ENCODE peak calls at places on chromosome 21, in eight cellular contexts. One of them, this sample, is unnamed.

GRCh38 chr21:25772680-25773079 is 37.9 kb downstream of the GABPA start:
- DNase-seq in stimulated activated CD8-positive, alpha-beta memory T cell treated with anti-CD3 and anti-CD28 coated beads, Interleukin-4, amount 100 ng/mL, for 24 hours: no peak
- DNase-seq in NCI-H1417: no peak
- DNase-seq in kidney glomerular epithelial cell: no peak
- DNase-seq in SHP77: no peak
- DNase-seq in T47D: peak; percentile 20
- DNase-seq in HTR-8/SVneo: no peak
- DNase-seq in activated T-cell treated with anti-CD3 and anti-CD28 coated beads, Interleukin-2, amount 50 U/mL, for 72 hours: no peak
- DNase-seq in this sample: no peak

GRCh38 chr21:17688912-17689874 is 76.5 kb upstream of the BTG3 start:
- DNase-seq in HTR-8/SVneo: peak; percentile 42
- DNase-seq in NCI-H1417: no peak
- DNase-seq in stimulated activated CD8-positive, alpha-beta memory T cell treated with anti-CD3 and anti-CD28 coated beads, Interleukin-4, amount 100 ng/mL, for 24 hours: peak; percentile 27
- DNase-seq in activated T-cell treated with anti-CD3 and anti-CD28 coated beads, Interleukin-2, amount 50 U/mL, for 72 hours: peak; percentile 37
- DNase-seq in SHP77: no peak
- DNase-seq in kidney glomerular epithelial cell: peak; percentile 14
- DNase-seq in T47D: no peak
- DNase-seq in this sample: peak; percentile 66

GRCh38 chr21:34553199-34553952 is 41.4 kb upstream of the KCNE1 start:
- DNase-seq in kidney glomerular epithelial cell: peak; percentile 12
- DNase-seq in activated T-cell treated with anti-CD3 and anti-CD28 coated beads, Interleukin-2, amount 50 U/mL, for 72 hours: no peak
- DNase-seq in stimulated activated CD8-positive, alpha-beta memory T cell treated with anti-CD3 and anti-CD28 coated beads, Interleukin-4, amount 100 ng/mL, for 24 hours: no peak
- DNase-seq in HTR-8/SVneo: peak; percentile 56
- DNase-seq in SHP77: no peak
- DNase-seq in T47D: no peak
- DNase-seq in NCI-H1417: no peak
- DNase-seq in this sample: no peak

GRCh38 chr21:18545908-18546307 is 142.3 kb upstream of the TMPRSS15 start:
- DNase-seq in NCI-H1417: no peak
- DNase-seq in kidney glomerular epithelial cell: no peak
- DNase-seq in SHP77: no peak
- DNase-seq in T47D: no peak
- DNase-seq in activated T-cell treated with anti-CD3 and anti-CD28 coated beads, Interleukin-2, amount 50 U/mL, for 72 hours: no peak
- DNase-seq in stimulated activated CD8-positive, alpha-beta memory T cell treated with anti-CD3 and anti-CD28 coated beads, Interleukin-4, amount 100 ng/mL, for 24 hours: no peak
- DNase-seq in HTR-8/SVneo: peak; percentile 18
- DNase-seq in this sample: no peak

GRCh38 chr21:20997633-20998455 is at the start of gene NCAM2:
- DNase-seq in SHP77: peak; percentile 84
- DNase-seq in T47D: peak; percentile 92
- DNase-seq in stimulated activated CD8-positive, alpha-beta memory T cell treated with anti-CD3 and anti-CD28 coated beads, Interleukin-4, amount 100 ng/mL, for 24 hours: peak; percentile 47
- DNase-seq in activated T-cell treated with anti-CD3 and anti-CD28 coated beads, Interleukin-2, amount 50 U/mL, for 72 hours: peak; percentile 55
- DNase-seq in HTR-8/SVneo: peak; percentile 38
- DNase-seq in kidney glomerular epithelial cell: no peak
- DNase-seq in NCI-H1417: peak; percentile 41
- DNase-seq in this sample: no peak

GRCh38 chr21:41899431-41900202 is 20.5 kb upstream of the PRDM15 start:
- DNase-seq in T47D: no peak
- DNase-seq in kidney glomerular epithelial cell: no peak
- DNase-seq in activated T-cell treated with anti-CD3 and anti-CD28 coated beads, Interleukin-2, amount 50 U/mL, for 72 hours: peak; percentile 82
- DNase-seq in NCI-H1417: no peak
- DNase-seq in SHP77: no peak
- DNase-seq in HTR-8/SVneo: no peak
- DNase-seq in stimulated activated CD8-positive, alpha-beta memory T cell treated with anti-CD3 and anti-CD28 coated beads, Interleukin-4, amount 100 ng/mL, for 24 hours: peak; percentile 38
- DNase-seq in this sample: no peak

GRCh38 chr21:46475296-46475695 is 16.6 kb downstream of the DIP2A start:
- DNase-seq in SHP77: no peak
- DNase-seq in activated T-cell treated with anti-CD3 and anti-CD28 coated beads, Interleukin-2, amount 50 U/mL, for 72 hours: no peak
- DNase-seq in kidney glomerular epithelial cell: no peak
- DNase-seq in stimulated activated CD8-positive, alpha-beta memory T cell treated with anti-CD3 and anti-CD28 coated beads, Interleukin-4, amount 100 ng/mL, for 24 hours: no peak
- DNase-seq in T47D: no peak
- DNase-seq in NCI-H1417: no peak
- DNase-seq in HTR-8/SVneo: no peak
- DNase-seq in this sample: no peak

GRCh38 chr21:25911730-25912401 is 177.1 kb downstream of the GABPA start:
- DNase-seq in SHP77: peak; percentile 28
- DNase-seq in kidney glomerular epithelial cell: no peak
- DNase-seq in activated T-cell treated with anti-CD3 and anti-CD28 coated beads, Interleukin-2, amount 50 U/mL, for 72 hours: no peak
- DNase-seq in stimulated activated CD8-positive, alpha-beta memory T cell treated with anti-CD3 and anti-CD28 coated beads, Interleukin-4, amount 100 ng/mL, for 24 hours: no peak
- DNase-seq in HTR-8/SVneo: no peak
- DNase-seq in T47D: no peak
- DNase-seq in NCI-H1417: no peak
- DNase-seq in this sample: no peak

GRCh38 chr21:45412909-45413581 is 8.1 kb downstream of the COL18A1 start:
- DNase-seq in stimulated activated CD8-positive, alpha-beta memory T cell treated with anti-CD3 and anti-CD28 coated beads, Interleukin-4, amount 100 ng/mL, for 24 hours: no peak
- DNase-seq in T47D: no peak
- DNase-seq in kidney glomerular epithelial cell: no peak
- DNase-seq in NCI-H1417: no peak
- DNase-seq in SHP77: no peak
- DNase-seq in activated T-cell treated with anti-CD3 and anti-CD28 coated beads, Interleukin-2, amount 50 U/mL, for 72 hours: no peak
- DNase-seq in HTR-8/SVneo: no peak
- DNase-seq in this sample: no peak

GRCh38 chr21:41767606-41768370 is 936 bp upstream of the RIPK4 start:
- DNase-seq in SHP77: peak; percentile 5
- DNase-seq in HTR-8/SVneo: no peak
- DNase-seq in kidney glomerular epithelial cell: peak; percentile 75
- DNase-seq in NCI-H1417: no peak
- DNase-seq in activated T-cell treated with anti-CD3 and anti-CD28 coated beads, Interleukin-2, amount 50 U/mL, for 72 hours: no peak
- DNase-seq in T47D: no peak
- DNase-seq in stimulated activated CD8-positive, alpha-beta memory T cell treated with anti-CD3 and anti-CD28 coated beads, Interleukin-4, amount 100 ng/mL, for 24 hours: no peak
- DNase-seq in this sample: no peak

GRCh38 chr21:33046455-33046854 is 20.7 kb downstream of the OLIG2 start:
- DNase-seq in kidney glomerular epithelial cell: no peak
- DNase-seq in stimulated activated CD8-positive, alpha-beta memory T cell treated with anti-CD3 and anti-CD28 coated beads, Interleukin-4, amount 100 ng/mL, for 24 hours: no peak
- DNase-seq in T47D: no peak
- DNase-seq in NCI-H1417: no peak
- DNase-seq in HTR-8/SVneo: no peak
- DNase-seq in activated T-cell treated with anti-CD3 and anti-CD28 coated beads, Interleukin-2, amount 50 U/mL, for 72 hours: no peak
- DNase-seq in SHP77: no peak
- DNase-seq in this sample: no peak

GRCh38 chr21:33949516-33950424 is 34.2 kb upstream of the ATP5PO start:
- DNase-seq in T47D: no peak
- DNase-seq in NCI-H1417: no peak
- DNase-seq in activated T-cell treated with anti-CD3 and anti-CD28 coated beads, Interleukin-2, amount 50 U/mL, for 72 hours: peak; percentile 78
- DNase-seq in SHP77: no peak
- DNase-seq in stimulated activated CD8-positive, alpha-beta memory T cell treated with anti-CD3 and anti-CD28 coated beads, Interleukin-4, amount 100 ng/mL, for 24 hours: peak; percentile 24
- DNase-seq in kidney glomerular epithelial cell: no peak
- DNase-seq in HTR-8/SVneo: no peak
- DNase-seq in this sample: no peak

GRCh38 chr21:28884976-28885852 is 107.5 kb downstream of the LTN1 start:
- DNase-seq in T47D: peak; percentile 93
- DNase-seq in activated T-cell treated with anti-CD3 and anti-CD28 coated beads, Interleukin-2, amount 50 U/mL, for 72 hours: peak; percentile 92
- DNase-seq in SHP77: peak; percentile 95
- DNase-seq in HTR-8/SVneo: peak; percentile 97
- DNase-seq in kidney glomerular epithelial cell: peak; percentile 94
- DNase-seq in stimulated activated CD8-positive, alpha-beta memory T cell treated with anti-CD3 and anti-CD28 coated beads, Interleukin-4, amount 100 ng/mL, for 24 hours: peak; percentile 87
- DNase-seq in NCI-H1417: peak; percentile 93
- DNase-seq in this sample: peak; percentile 74

GRCh38 chr21:44929799-44930542 is 9.3 kb upstream of the ITGB2 start:
- DNase-seq in stimulated activated CD8-positive, alpha-beta memory T cell treated with anti-CD3 and anti-CD28 coated beads, Interleukin-4, amount 100 ng/mL, for 24 hours: no peak
- DNase-seq in kidney glomerular epithelial cell: no peak
- DNase-seq in HTR-8/SVneo: no peak
- DNase-seq in T47D: no peak
- DNase-seq in SHP77: no peak
- DNase-seq in NCI-H1417: no peak
- DNase-seq in activated T-cell treated with anti-CD3 and anti-CD28 coated beads, Interleukin-2, amount 50 U/mL, for 72 hours: no peak
- DNase-seq in this sample: no peak

GRCh38 chr21:17250651-17251294 is 262.1 kb upstream of the CXADR start:
- DNase-seq in SHP77: no peak
- DNase-seq in activated T-cell treated with anti-CD3 and anti-CD28 coated beads, Interleukin-2, amount 50 U/mL, for 72 hours: no peak
- DNase-seq in stimulated activated CD8-positive, alpha-beta memory T cell treated with anti-CD3 and anti-CD28 coated beads, Interleukin-4, amount 100 ng/mL, for 24 hours: no peak
- DNase-seq in kidney glomerular epithelial cell: no peak
- DNase-seq in HTR-8/SVneo: no peak
- DNase-seq in T47D: no peak
- DNase-seq in NCI-H1417: peak; percentile 91
- DNase-seq in this sample: peak; percentile 60

GRCh38 chr21:29928537-29928936 is 11.3 kb downstream of the GRIK1 start:
- DNase-seq in T47D: no peak
- DNase-seq in stimulated activated CD8-positive, alpha-beta memory T cell treated with anti-CD3 and anti-CD28 coated beads, Interleukin-4, amount 100 ng/mL, for 24 hours: no peak
- DNase-seq in activated T-cell treated with anti-CD3 and anti-CD28 coated beads, Interleukin-2, amount 50 U/mL, for 72 hours: no peak
- DNase-seq in kidney glomerular epithelial cell: no peak
- DNase-seq in HTR-8/SVneo: no peak
- DNase-seq in SHP77: no peak
- DNase-seq in NCI-H1417: no peak
- DNase-seq in this sample: no peak

GRCh38 chr21:25564349-25564948 is 42.8 kb downstream of the MRPL39 start:
- DNase-seq in NCI-H1417: no peak
- DNase-seq in stimulated activated CD8-positive, alpha-beta memory T cell treated with anti-CD3 and anti-CD28 coated beads, Interleukin-4, amount 100 ng/mL, for 24 hours: no peak
- DNase-seq in HTR-8/SVneo: no peak
- DNase-seq in kidney glomerular epithelial cell: no peak
- DNase-seq in SHP77: no peak
- DNase-seq in T47D: no peak
- DNase-seq in activated T-cell treated with anti-CD3 and anti-CD28 coated beads, Interleukin-2, amount 50 U/mL, for 72 hours: no peak
- DNase-seq in this sample: no peak

GRCh38 chr21:43269981-43270670 is 101.3 kb downstream of the CRYAA start:
- DNase-seq in kidney glomerular epithelial cell: no peak
- DNase-seq in activated T-cell treated with anti-CD3 and anti-CD28 coated beads, Interleukin-2, amount 50 U/mL, for 72 hours: no peak
- DNase-seq in SHP77: no peak
- DNase-seq in stimulated activated CD8-positive, alpha-beta memory T cell treated with anti-CD3 and anti-CD28 coated beads, Interleukin-4, amount 100 ng/mL, for 24 hours: no peak
- DNase-seq in NCI-H1417: no peak
- DNase-seq in T47D: no peak
- DNase-seq in HTR-8/SVneo: no peak
- DNase-seq in this sample: no peak

GRCh38 chr21:14877581-14878228 is 187.1 kb downstream of the NRIP1 start:
- DNase-seq in NCI-H1417: no peak
- DNase-seq in kidney glomerular epithelial cell: peak; percentile 69
- DNase-seq in stimulated activated CD8-positive, alpha-beta memory T cell treated with anti-CD3 and anti-CD28 coated beads, Interleukin-4, amount 100 ng/mL, for 24 hours: no peak
- DNase-seq in SHP77: no peak
- DNase-seq in T47D: no peak
- DNase-seq in HTR-8/SVneo: no peak
- DNase-seq in activated T-cell treated with anti-CD3 and anti-CD28 coated beads, Interleukin-2, amount 50 U/mL, for 72 hours: no peak
- DNase-seq in this sample: no peak

GRCh38 chr21:46124083-46124925 is 26.4 kb downstream of the COL6A2 start:
- DNase-seq in stimulated activated CD8-positive, alpha-beta memory T cell treated with anti-CD3 and anti-CD28 coated beads, Interleukin-4, amount 100 ng/mL, for 24 hours: no peak
- DNase-seq in SHP77: no peak
- DNase-seq in NCI-H1417: no peak
- DNase-seq in HTR-8/SVneo: no peak
- DNase-seq in T47D: no peak
- DNase-seq in activated T-cell treated with anti-CD3 and anti-CD28 coated beads, Interleukin-2, amount 50 U/mL, for 72 hours: no peak
- DNase-seq in kidney glomerular epithelial cell: no peak
- DNase-seq in this sample: no peak

GRCh38 chr21:16046625-16047340 is 317.0 kb downstream of the USP25 start:
- DNase-seq in kidney glomerular epithelial cell: no peak
- DNase-seq in T47D: no peak
- DNase-seq in stimulated activated CD8-positive, alpha-beta memory T cell treated with anti-CD3 and anti-CD28 coated beads, Interleukin-4, amount 100 ng/mL, for 24 hours: no peak
- DNase-seq in activated T-cell treated with anti-CD3 and anti-CD28 coated beads, Interleukin-2, amount 50 U/mL, for 72 hours: no peak
- DNase-seq in NCI-H1417: no peak
- DNase-seq in HTR-8/SVneo: peak; percentile 14
- DNase-seq in SHP77: no peak
- DNase-seq in this sample: no peak

GRCh38 chr21:34021726-34022125 is 51.7 kb upstream of the MRPS6 start:
- DNase-seq in stimulated activated CD8-positive, alpha-beta memory T cell treated with anti-CD3 and anti-CD28 coated beads, Interleukin-4, amount 100 ng/mL, for 24 hours: no peak
- DNase-seq in kidney glomerular epithelial cell: no peak
- DNase-seq in activated T-cell treated with anti-CD3 and anti-CD28 coated beads, Interleukin-2, amount 50 U/mL, for 72 hours: no peak
- DNase-seq in SHP77: no peak
- DNase-seq in NCI-H1417: no peak
- DNase-seq in HTR-8/SVneo: no peak
- DNase-seq in T47D: no peak
- DNase-seq in this sample: no peak

GRCh38 chr21:42962360-42963007 is 11.9 kb upstream of the PKNOX1 start:
- DNase-seq in kidney glomerular epithelial cell: no peak
- DNase-seq in HTR-8/SVneo: no peak
- DNase-seq in stimulated activated CD8-positive, alpha-beta memory T cell treated with anti-CD3 and anti-CD28 coated beads, Interleukin-4, amount 100 ng/mL, for 24 hours: no peak
- DNase-seq in SHP77: no peak
- DNase-seq in activated T-cell treated with anti-CD3 and anti-CD28 coated beads, Interleukin-2, amount 50 U/mL, for 72 hours: no peak
- DNase-seq in NCI-H1417: no peak
- DNase-seq in T47D: no peak
- DNase-seq in this sample: no peak

GRCh38 chr21:41648591-41649031 is 118.2 kb downstream of the RIPK4 start:
- DNase-seq in SHP77: no peak
- DNase-seq in stimulated activated CD8-positive, alpha-beta memory T cell treated with anti-CD3 and anti-CD28 coated beads, Interleukin-4, amount 100 ng/mL, for 24 hours: no peak
- DNase-seq in kidney glomerular epithelial cell: no peak
- DNase-seq in NCI-H1417: no peak
- DNase-seq in HTR-8/SVneo: no peak
- DNase-seq in T47D: no peak
- DNase-seq in activated T-cell treated with anti-CD3 and anti-CD28 coated beads, Interleukin-2, amount 50 U/mL, for 72 hours: no peak
- DNase-seq in this sample: no peak

GRCh38 chr21:17560377-17560776 is 47.5 kb downstream of the CXADR start:
- DNase-seq in stimulated activated CD8-positive, alpha-beta memory T cell treated with anti-CD3 and anti-CD28 coated beads, Interleukin-4, amount 100 ng/mL, for 24 hours: no peak
- DNase-seq in activated T-cell treated with anti-CD3 and anti-CD28 coated beads, Interleukin-2, amount 50 U/mL, for 72 hours: no peak
- DNase-seq in HTR-8/SVneo: no peak
- DNase-seq in SHP77: no peak
- DNase-seq in T47D: no peak
- DNase-seq in NCI-H1417: no peak
- DNase-seq in kidney glomerular epithelial cell: no peak
- DNase-seq in this sample: no peak

GRCh38 chr21:31983120-31983519 is 110.3 kb downstream of the HUNK start:
- DNase-seq in HTR-8/SVneo: no peak
- DNase-seq in stimulated activated CD8-positive, alpha-beta memory T cell treated with anti-CD3 and anti-CD28 coated beads, Interleukin-4, amount 100 ng/mL, for 24 hours: no peak
- DNase-seq in SHP77: no peak
- DNase-seq in kidney glomerular epithelial cell: no peak
- DNase-seq in activated T-cell treated with anti-CD3 and anti-CD28 coated beads, Interleukin-2, amount 50 U/mL, for 72 hours: no peak
- DNase-seq in NCI-H1417: no peak
- DNase-seq in T47D: peak; percentile 4
- DNase-seq in this sample: no peak

GRCh38 chr21:44734026-44734745 is 22.8 kb upstream of the TSPEAR start:
- DNase-seq in kidney glomerular epithelial cell: no peak
- DNase-seq in NCI-H1417: no peak
- DNase-seq in activated T-cell treated with anti-CD3 and anti-CD28 coated beads, Interleukin-2, amount 50 U/mL, for 72 hours: no peak
- DNase-seq in stimulated activated CD8-positive, alpha-beta memory T cell treated with anti-CD3 and anti-CD28 coated beads, Interleukin-4, amount 100 ng/mL, for 24 hours: no peak
- DNase-seq in T47D: no peak
- DNase-seq in HTR-8/SVneo: no peak
- DNase-seq in SHP77: no peak
- DNase-seq in this sample: no peak

GRCh38 chr21:45318556-45319341 is 31.1 kb upstream of the POFUT2 start:
- DNase-seq in SHP77: no peak
- DNase-seq in NCI-H1417: no peak
- DNase-seq in kidney glomerular epithelial cell: no peak
- DNase-seq in activated T-cell treated with anti-CD3 and anti-CD28 coated beads, Interleukin-2, amount 50 U/mL, for 72 hours: no peak
- DNase-seq in HTR-8/SVneo: peak; percentile 82
- DNase-seq in stimulated activated CD8-positive, alpha-beta memory T cell treated with anti-CD3 and anti-CD28 coated beads, Interleukin-4, amount 100 ng/mL, for 24 hours: no peak
- DNase-seq in T47D: no peak
- DNase-seq in this sample: no peak

GRCh38 chr21:20215959-20216358 is 782.2 kb upstream of the NCAM2 start:
- DNase-seq in T47D: no peak
- DNase-seq in SHP77: no peak
- DNase-seq in NCI-H1417: no peak
- DNase-seq in activated T-cell treated with anti-CD3 and anti-CD28 coated beads, Interleukin-2, amount 50 U/mL, for 72 hours: no peak
- DNase-seq in HTR-8/SVneo: no peak
- DNase-seq in stimulated activated CD8-positive, alpha-beta memory T cell treated with anti-CD3 and anti-CD28 coated beads, Interleukin-4, amount 100 ng/mL, for 24 hours: no peak
- DNase-seq in kidney glomerular epithelial cell: no peak
- DNase-seq in this sample: no peak

GRCh38 chr21:28464988-28465387 is 527.7 kb downstream of the LTN1 start:
- DNase-seq in NCI-H1417: no peak
- DNase-seq in stimulated activated CD8-positive, alpha-beta memory T cell treated with anti-CD3 and anti-CD28 coated beads, Interleukin-4, amount 100 ng/mL, for 24 hours: no peak
- DNase-seq in T47D: no peak
- DNase-seq in activated T-cell treated with anti-CD3 and anti-CD28 coated beads, Interleukin-2, amount 50 U/mL, for 72 hours: no peak
- DNase-seq in kidney glomerular epithelial cell: no peak
- DNase-seq in HTR-8/SVneo: no peak
- DNase-seq in SHP77: no peak
- DNase-seq in this sample: no peak

GRCh38 chr21:32021319-32022027 is 148.7 kb downstream of the HUNK start:
- DNase-seq in activated T-cell treated with anti-CD3 and anti-CD28 coated beads, Interleukin-2, amount 50 U/mL, for 72 hours: no peak
- DNase-seq in NCI-H1417: no peak
- DNase-seq in HTR-8/SVneo: no peak
- DNase-seq in kidney glomerular epithelial cell: no peak
- DNase-seq in T47D: peak; percentile 89
- DNase-seq in SHP77: no peak
- DNase-seq in stimulated activated CD8-positive, alpha-beta memory T cell treated with anti-CD3 and anti-CD28 coated beads, Interleukin-4, amount 100 ng/mL, for 24 hours: no peak
- DNase-seq in this sample: no peak